ENCODE peak calls at places on chromosomes 7 and 10, in five cellular contexts. I is A549, Q is K562, P is GM12878, O is HepG2. W is an unnamed sample.

GRCh38 chr10:11285171-11285570 is 267.5 kb downstream of the CELF2 start:
- DNase-seq in I (no peak), Q (no peak), P (no peak), O (no peak), W (no peak)

GRCh38 chr7:42071372-42072261 is 165.4 kb downstream of the GLI3 start:
- DNase-seq in I (no peak), Q (no peak), P (no peak), O (no peak), W (peak; percentile 26)

GRCh38 chr7:124874644-124875163 is 54.9 kb downstream of the POT1 start:
- DNase-seq in I (no peak), Q (no peak), P (no peak), O (no peak), W (no peak)

GRCh38 chr7:48384180-48384752 is 213.0 kb downstream of the ABCA13 start:
- DNase-seq in I (no peak), Q (no peak), P (no peak), O (no peak), W (no peak)

GRCh38 chr7:150451833-150452431 is 1.5 kb downstream of the GIMAP8 start:
- DNase-seq in I (no peak), Q (no peak), P (no peak), O (no peak), W (no peak)

GRCh38 chr7:21746949-21747348 is 198.8 kb downstream of the CDCA7L start:
- DNase-seq in I (no peak), Q (no peak), P (no peak), O (no peak), W (no peak)

GRCh38 chr10:70456164-70456563 is 14.7 kb upstream of the NODAL start:
- DNase-seq in I (no peak), Q (no peak), P (no peak), O (no peak), W (peak; percentile 55)

GRCh38 chr7:70706204-70706603 is 425.7 kb upstream of the GALNT17 start:
- DNase-seq in I (no peak), Q (peak; percentile 78), P (no peak), O (no peak), W (peak; percentile 75)

GRCh38 chr7:40542982-40543741 is 408.4 kb downstream of the SUGCT start:
- DNase-seq in I (no peak), Q (no peak), P (no peak), O (no peak), W (no peak)

GRCh38 chr10:30170814-30171213 is 111.4 kb upstream of the JCAD start:
- DNase-seq in I (no peak), Q (no peak), P (no peak), O (no peak), W (no peak)

GRCh38 chr10:60662917-60663614 is 115.2 kb upstream of the CDK1 start:
- DNase-seq in I (no peak), Q (no peak), P (no peak), O (no peak), W (no peak)

GRCh38 chr10:85612833-85613232 is 753.8 kb downstream of the GRID1 start:
- DNase-seq in I (no peak), Q (peak; percentile 32), P (no peak), O (no peak), W (peak; percentile 33)

GRCh38 chr10:29627201-29628105 is 7.3 kb downstream of the SVIL start:
- DNase-seq in I (no peak), Q (no peak), P (no peak), O (no peak), W (no peak)

DNA sequence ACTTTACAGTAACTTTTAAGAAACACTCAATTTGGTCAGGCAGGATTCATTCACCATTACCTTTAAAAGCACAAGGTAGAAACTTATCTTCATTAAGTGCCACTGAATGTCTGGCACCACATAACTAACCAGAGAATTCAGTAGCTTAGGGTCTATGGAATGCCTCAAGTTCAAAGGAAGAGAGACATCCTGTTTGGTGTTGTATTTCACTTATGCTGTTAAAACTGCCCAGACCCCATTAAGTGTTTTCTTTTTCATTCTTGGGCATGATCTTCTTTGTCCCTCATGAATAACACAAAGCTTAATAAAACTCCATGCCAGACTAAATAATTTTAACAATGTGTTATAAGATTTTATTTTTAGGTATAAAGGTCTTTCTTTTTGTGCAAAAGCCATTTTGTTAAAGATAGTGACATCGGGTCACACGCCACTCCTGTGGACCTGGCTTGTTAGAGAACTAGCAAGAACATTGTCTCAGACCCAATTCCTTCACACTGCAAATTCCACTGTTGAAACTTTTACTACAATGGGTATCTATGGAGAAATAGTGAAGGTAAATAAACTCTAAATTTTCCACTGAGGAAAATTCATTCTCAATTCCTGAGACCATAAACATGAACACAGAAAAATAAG is 221.0 kb downstream of the TWIST1 start:
- DNase-seq in I (no peak), Q (no peak), P (no peak), O (no peak), W (peak; percentile 47)
- TF ChIP-seq JUNB in I (no peak), Q (no peak), P (no peak), O (no peak), W (no peak)

GRCh38 chr10:109911903-109912302 is 11.4 kb downstream of the XPNPEP1 start:
- DNase-seq in I (no peak), Q (no peak), P (no peak), O (no peak), W (no peak)

GRCh38 chr10:109913351-109913902 is 9.9 kb downstream of the XPNPEP1 start:
- DNase-seq in I (no peak), Q (no peak), P (no peak), O (no peak), W (no peak)

GRCh38 chr10:109915566-109915965 is 7.7 kb downstream of the XPNPEP1 start:
- DNase-seq in I (no peak), Q (no peak), P (no peak), O (no peak), W (no peak)

GRCh38 chr10:109914966-109915365 is 8.3 kb downstream of the XPNPEP1 start:
- DNase-seq in I (peak; percentile 47), Q (no peak), P (peak; percentile 41), O (peak; percentile 61), W (no peak)

GRCh38 chr10:109912335-109913282 is 10.7 kb downstream of the XPNPEP1 start:
- DNase-seq in I (no peak), Q (no peak), P (peak; percentile 84), O (no peak), W (no peak)
- TF ChIP-seq JUNB in I (no peak), Q (no peak), P (no peak), O (no peak), W (no peak)

GRCh38 chr10:103575416-103576075 is 82.0 kb downstream of the NEURL1 start:
- DNase-seq in I (no peak), Q (no peak), P (no peak), O (no peak), W (no peak)
- TF ChIP-seq JUNB in I (no peak), Q (no peak), P (no peak), O (no peak), W (no peak)

GRCh38 chr10:15116225-15116624 is 19.1 kb downstream of the RPP38 start:
- DNase-seq in I (no peak), Q (no peak), P (no peak), O (no peak), W (no peak)
- TF ChIP-seq JUNB in I (no peak), Q (no peak), P (no peak), O (no peak), W (no peak)

DNA sequence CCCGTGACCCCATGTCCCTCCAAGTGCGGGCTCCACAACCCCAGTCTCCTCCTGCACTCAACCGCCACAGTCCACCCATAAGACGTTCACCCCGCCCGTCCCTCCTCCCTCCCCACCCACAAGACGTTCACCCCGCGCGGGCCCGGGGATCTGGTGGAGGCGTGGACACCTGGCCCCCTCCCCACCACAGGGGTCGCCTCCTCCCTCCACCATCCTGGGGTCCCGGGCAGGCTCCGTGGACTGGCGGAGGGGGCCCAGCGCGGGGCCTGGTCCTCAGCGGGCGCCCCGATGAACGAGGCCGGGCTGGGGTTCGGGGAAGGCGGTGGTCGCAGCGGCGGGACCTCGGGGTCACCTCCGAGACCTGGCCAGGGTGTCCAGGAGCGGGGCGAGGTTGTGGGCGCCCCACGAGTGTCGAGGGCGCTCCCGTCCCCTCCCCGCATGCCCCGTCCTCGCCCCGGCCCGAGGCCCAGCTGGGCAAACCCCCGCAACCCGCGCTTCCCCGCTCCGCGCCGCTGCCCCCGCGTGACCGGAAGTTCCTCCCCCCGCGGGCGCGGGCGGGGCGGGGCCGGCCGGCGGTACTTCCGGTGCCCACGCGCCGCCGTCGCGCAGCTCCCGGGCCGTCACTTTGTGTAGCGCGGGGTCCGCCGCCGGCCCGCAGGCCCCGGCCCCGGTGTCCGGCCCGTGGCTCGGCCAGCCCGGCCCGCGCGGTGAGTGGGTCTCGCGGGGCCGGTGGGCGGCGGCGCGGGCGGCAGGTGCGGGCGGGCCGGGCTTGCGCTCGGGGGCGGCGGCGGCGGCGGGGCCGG is at the start of gene ZNF316:
- DNase-seq in I (peak; percentile 71), Q (peak; percentile 90), P (no peak), O (no peak), W (no peak)
- TF ChIP-seq JUNB in I (no peak), Q (no peak), P (no peak), O (no peak), W (no peak)

GRCh38 chr7:5177060-5177459 is 13.0 kb upstream of the WIPI2 start:
- DNase-seq in I (no peak), Q (no peak), P (no peak), O (no peak), W (no peak)
- TF ChIP-seq JUNB in I (no peak), Q (no peak), P (no peak), O (no peak), W (no peak)